ENCODE peak calls at places on chromosomes 6 and 20, in seven cellular contexts. A is T-helper 1 cell, H is aorta, C is AG10803, E is hypothalamus, Y is small intestine, S is stromal cell of bone marrow. G is an unnamed sample.

GRCh38 chr6:38604700-38605099 is 35.0 kb downstream of the BTBD9 start:
- DNase-seq in A (no peak), H (no peak), C (peak; percentile 15), E (no peak), Y (no peak), S (no peak), G (no peak)

GRCh38 chr6:155795173-155795796 is 339.6 kb upstream of the NOX3 start:
- DNase-seq in A (no peak), H (no peak), C (no peak), E (no peak), Y (no peak), S (no peak), G (no peak)

GRCh38 chr20:40268321-40269075 is 420.5 kb downstream of the MAFB start:
- DNase-seq in A (no peak), H (no peak), C (no peak), E (no peak), Y (no peak), S (no peak), G (no peak)

GRCh38 chr6:10403385-10404106 is 11.3 kb downstream of the TFAP2A start:
- DNase-seq in A (no peak), H (no peak), C (peak; percentile 69), E (no peak), Y (no peak), S (no peak), G (peak; percentile 87)

GRCh38 chr6:118325220-118325860 is 222.8 kb upstream of the PLN start:
- DNase-seq in A (no peak), H (peak; percentile 76), C (peak; percentile 3), E (no peak), Y (no peak), S (no peak), G (peak; percentile 17)

GRCh38 chr6:28368522-28368921 is 18.8 kb downstream of the ZKSCAN3 start:
- DNase-seq in A (no peak), H (no peak), C (no peak), E (no peak), Y (no peak), S (no peak), G (no peak)

GRCh38 chr6:11778648-11779307 is at the start of gene ADTRP:
- DNase-seq in A (no peak), H (peak; percentile 66), C (no peak), E (no peak), Y (peak; percentile 92), S (no peak), G (no peak)

GRCh38 chr6:167501831-167502385 is 177.0 kb downstream of the TTLL2 start:
- DNase-seq in A (no peak), H (no peak), C (no peak), E (no peak), Y (peak; percentile 86), S (no peak), G (no peak)

GRCh38 chr20:61134286-61135035 is 117.6 kb upstream of the CDH4 start:
- DNase-seq in A (no peak), H (no peak), C (no peak), E (no peak), Y (no peak), S (no peak), G (no peak)

GRCh38 chr20:62159835-62160234 is 16.3 kb downstream of the SS18L1 start:
- DNase-seq in A (no peak), H (no peak), C (no peak), E (no peak), Y (no peak), S (no peak), G (peak; percentile 65)

GRCh38 chr20:35698298-35699126 is 640 bp downstream of the NFS1 start:
- DNase-seq in A (no peak), H (no peak), C (no peak), E (no peak), Y (peak; percentile 28), S (no peak), G (peak; percentile 46)

GRCh38 chr20:6765469-6766058 is 1.9 kb upstream of the BMP2 start:
- DNase-seq in A (no peak), H (no peak), C (peak; percentile 71), E (no peak), Y (peak; percentile 81), S (peak; percentile 47), G (peak; percentile 82)

GRCh38 chr6:170095273-170095976 is 195.5 kb downstream of the DLL1 start:
- DNase-seq in A (no peak), H (peak; percentile 46), C (no peak), E (no peak), Y (no peak), S (no peak), G (no peak)

GRCh38 chr6:136901212-136901784 is 20.8 kb upstream of the SLC35D3 start:
- DNase-seq in A (no peak), H (no peak), C (no peak), E (no peak), Y (no peak), S (no peak), G (no peak)

G was measured in RKO.